ENCODE peak calls at places on chromosomes 2 and 18, in seven cellular contexts. One of them, this sample, is unnamed.
A peak's percentile ranks its signal among the peaks of the same experiment; 100 is the strongest.

GRCh38 chr18:10928971-10929373 is 220.4 kb downstream of the PIEZO2 start:
- DNase-seq in neural crest cell: no peak
- DNase-seq in AG10803: peak; percentile 51
- DNase-seq in pons: no peak
- DNase-seq in hypothalamus: no peak
- DNase-seq in occipital lobe: no peak
- DNase-seq in activated CD4-positive, alpha-beta T cell treated with anti-CD3 and anti-CD28 coated beads for 48 hours: no peak
- DNase-seq in this sample: peak; percentile 20

GRCh38 chr2:71190959-71191943 is 35.7 kb downstream of the PAIP2B start:
- DNase-seq in neural crest cell: no peak
- DNase-seq in AG10803: peak; percentile 40
- DNase-seq in pons: peak; percentile 38
- DNase-seq in hypothalamus: no peak
- DNase-seq in occipital lobe: no peak
- DNase-seq in activated CD4-positive, alpha-beta T cell treated with anti-CD3 and anti-CD28 coated beads for 48 hours: no peak
- DNase-seq in this sample: no peak

GRCh38 chr2:157497603-157498314 is 53.9 kb upstream of the CYTIP start:
- DNase-seq in neural crest cell: no peak
- DNase-seq in AG10803: peak; percentile 56
- DNase-seq in pons: peak; percentile 52
- DNase-seq in hypothalamus: no peak
- DNase-seq in occipital lobe: no peak
- DNase-seq in activated CD4-positive, alpha-beta T cell treated with anti-CD3 and anti-CD28 coated beads for 48 hours: peak; percentile 19
- DNase-seq in this sample: peak; percentile 55

GRCh38 chr2:76867854-76868253 is 654.3 kb downstream of the LRRTM4 start:
- DNase-seq in neural crest cell: no peak
- DNase-seq in AG10803: no peak
- DNase-seq in pons: no peak
- DNase-seq in hypothalamus: no peak
- DNase-seq in occipital lobe: no peak
- DNase-seq in activated CD4-positive, alpha-beta T cell treated with anti-CD3 and anti-CD28 coated beads for 48 hours: no peak
- DNase-seq in this sample: peak; percentile 12

GRCh38 chr2:66515743-66516142 is 80.8 kb downstream of the MEIS1 start:
- DNase-seq in neural crest cell: no peak
- DNase-seq in AG10803: no peak
- DNase-seq in pons: no peak
- DNase-seq in hypothalamus: no peak
- DNase-seq in occipital lobe: no peak
- DNase-seq in activated CD4-positive, alpha-beta T cell treated with anti-CD3 and anti-CD28 coated beads for 48 hours: no peak
- DNase-seq in this sample: no peak

GRCh38 chr2:187934236-187934635 is 357.4 kb upstream of the GULP1 start:
- DNase-seq in neural crest cell: no peak
- DNase-seq in AG10803: no peak
- DNase-seq in pons: no peak
- DNase-seq in hypothalamus: no peak
- DNase-seq in occipital lobe: no peak
- DNase-seq in activated CD4-positive, alpha-beta T cell treated with anti-CD3 and anti-CD28 coated beads for 48 hours: no peak
- DNase-seq in this sample: no peak

GRCh38 chr2:130874512-130874911 is 37.8 kb downstream of the ARHGEF4 start:
- DNase-seq in neural crest cell: no peak
- DNase-seq in AG10803: no peak
- DNase-seq in pons: no peak
- DNase-seq in hypothalamus: no peak
- DNase-seq in occipital lobe: no peak
- DNase-seq in activated CD4-positive, alpha-beta T cell treated with anti-CD3 and anti-CD28 coated beads for 48 hours: no peak
- DNase-seq in this sample: no peak

GRCh38 chr2:57685047-57685446 is 361.6 kb upstream of the VRK2 start:
- DNase-seq in neural crest cell: no peak
- DNase-seq in AG10803: no peak
- DNase-seq in pons: no peak
- DNase-seq in hypothalamus: no peak
- DNase-seq in occipital lobe: no peak
- DNase-seq in activated CD4-positive, alpha-beta T cell treated with anti-CD3 and anti-CD28 coated beads for 48 hours: no peak
- DNase-seq in this sample: no peak

GRCh38 chr2:74440005-74440377 is 1.7 kb downstream of the RTKN start:
- DNase-seq in neural crest cell: peak; percentile 59
- DNase-seq in AG10803: peak; percentile 48
- DNase-seq in pons: peak; percentile 96
- DNase-seq in hypothalamus: peak; percentile 91
- DNase-seq in occipital lobe: peak; percentile 83
- DNase-seq in activated CD4-positive, alpha-beta T cell treated with anti-CD3 and anti-CD28 coated beads for 48 hours: no peak
- DNase-seq in this sample: no peak

GRCh38 chr2:76391663-76392062 is 680.9 kb upstream of the GCFC2 start:
- DNase-seq in neural crest cell: no peak
- DNase-seq in AG10803: no peak
- DNase-seq in pons: no peak
- DNase-seq in hypothalamus: no peak
- DNase-seq in occipital lobe: no peak
- DNase-seq in activated CD4-positive, alpha-beta T cell treated with anti-CD3 and anti-CD28 coated beads for 48 hours: no peak
- DNase-seq in this sample: no peak

GRCh38 chr18:24982831-24983230 is 369.1 kb downstream of the ZNF521 start:
- DNase-seq in neural crest cell: no peak
- DNase-seq in AG10803: peak; percentile 43
- DNase-seq in pons: no peak
- DNase-seq in hypothalamus: no peak
- DNase-seq in occipital lobe: no peak
- DNase-seq in activated CD4-positive, alpha-beta T cell treated with anti-CD3 and anti-CD28 coated beads for 48 hours: no peak
- DNase-seq in this sample: no peak

GRCh38 chr2:207473203-207473865 is 56.4 kb upstream of the CREB1 start:
- DNase-seq in neural crest cell: peak; percentile 22
- DNase-seq in AG10803: peak; percentile 85
- DNase-seq in pons: peak; percentile 97
- DNase-seq in hypothalamus: peak; percentile 76
- DNase-seq in occipital lobe: peak; percentile 56
- DNase-seq in activated CD4-positive, alpha-beta T cell treated with anti-CD3 and anti-CD28 coated beads for 48 hours: peak; percentile 61
- DNase-seq in this sample: peak; percentile 64

GRCh38 chr2:5664197-5664728 is 27.9 kb upstream of the SOX11 start:
- DNase-seq in neural crest cell: no peak
- DNase-seq in AG10803: no peak
- DNase-seq in pons: no peak
- DNase-seq in hypothalamus: no peak
- DNase-seq in occipital lobe: no peak
- DNase-seq in activated CD4-positive, alpha-beta T cell treated with anti-CD3 and anti-CD28 coated beads for 48 hours: no peak
- DNase-seq in this sample: no peak

GRCh38 chr2:110095994-110096633 is 19.5 kb downstream of the MALL start:
- DNase-seq in neural crest cell: no peak
- DNase-seq in AG10803: no peak
- DNase-seq in pons: no peak
- DNase-seq in hypothalamus: no peak
- DNase-seq in occipital lobe: no peak
- DNase-seq in activated CD4-positive, alpha-beta T cell treated with anti-CD3 and anti-CD28 coated beads for 48 hours: no peak
- DNase-seq in this sample: no peak

GRCh38 chr2:164896226-164896625 is 54.6 kb upstream of the COBLL1 start:
- DNase-seq in neural crest cell: no peak
- DNase-seq in AG10803: peak; percentile 25
- DNase-seq in pons: no peak
- DNase-seq in hypothalamus: no peak
- DNase-seq in occipital lobe: no peak
- DNase-seq in activated CD4-positive, alpha-beta T cell treated with anti-CD3 and anti-CD28 coated beads for 48 hours: no peak
- DNase-seq in this sample: no peak

GRCh38 chr2:118881490-118882129 is 34.2 kb upstream of the EN1 start:
- DNase-seq in neural crest cell: peak; percentile 69
- DNase-seq in AG10803: peak; percentile 31
- DNase-seq in pons: peak; percentile 17
- DNase-seq in hypothalamus: peak; percentile 15
- DNase-seq in occipital lobe: peak; percentile 13
- DNase-seq in activated CD4-positive, alpha-beta T cell treated with anti-CD3 and anti-CD28 coated beads for 48 hours: peak; percentile 77
- DNase-seq in this sample: peak; percentile 43

GRCh38 chr2:150710041-150710440 is 222.6 kb upstream of the RND3 start:
- DNase-seq in neural crest cell: no peak
- DNase-seq in AG10803: no peak
- DNase-seq in pons: no peak
- DNase-seq in hypothalamus: no peak
- DNase-seq in occipital lobe: no peak
- DNase-seq in activated CD4-positive, alpha-beta T cell treated with anti-CD3 and anti-CD28 coated beads for 48 hours: no peak
- DNase-seq in this sample: no peak

GRCh38 chr2:28956890-28957289 is 24.2 kb upstream of the TOGARAM2 start:
- DNase-seq in neural crest cell: peak; percentile 29
- DNase-seq in AG10803: peak; percentile 5
- DNase-seq in pons: no peak
- DNase-seq in hypothalamus: no peak
- DNase-seq in occipital lobe: no peak
- DNase-seq in activated CD4-positive, alpha-beta T cell treated with anti-CD3 and anti-CD28 coated beads for 48 hours: no peak
- DNase-seq in this sample: no peak

GRCh38 chr2:98399112-98399511 is 45.5 kb upstream of the INPP4A start:
- DNase-seq in neural crest cell: no peak
- DNase-seq in AG10803: no peak
- DNase-seq in pons: no peak
- DNase-seq in hypothalamus: no peak
- DNase-seq in occipital lobe: no peak
- DNase-seq in activated CD4-positive, alpha-beta T cell treated with anti-CD3 and anti-CD28 coated beads for 48 hours: no peak
- DNase-seq in this sample: no peak